ENCODE peak calls at places on chromosomes 2 and 18, in four cellular contexts. One of them, this sample, is unnamed.

GRCh38 chr2:69514406-69514805 is 77.2 kb upstream of the NFU1 start:
- DNase-seq in naive thymus-derived CD4-positive, alpha-beta T cell: no peak
- DNase-seq in T1000: no peak
- DNase-seq in fibroblast of pulmonary artery: peak
- DNase-seq in this sample: no peak

GRCh38 chr2:11914455-11914854 is 168.0 kb downstream of the LPIN1 start:
- DNase-seq in naive thymus-derived CD4-positive, alpha-beta T cell: no peak
- DNase-seq in T1000: no peak
- DNase-seq in fibroblast of pulmonary artery: no peak
- DNase-seq in this sample: no peak

GRCh38 chr2:233593201-233593600 is 24.2 kb upstream of the UGT1A8 start:
- DNase-seq in naive thymus-derived CD4-positive, alpha-beta T cell: no peak
- DNase-seq in T1000: no peak
- DNase-seq in fibroblast of pulmonary artery: no peak
- DNase-seq in this sample: no peak

GRCh38 chr18:36411745-36412168 is 114.2 kb downstream of the FHOD3 start:
- DNase-seq in naive thymus-derived CD4-positive, alpha-beta T cell: no peak
- DNase-seq in T1000: no peak
- DNase-seq in fibroblast of pulmonary artery: peak
- DNase-seq in this sample: peak

GRCh38 chr18:48676346-48676745 is 137.5 kb downstream of the CTIF start:
- DNase-seq in naive thymus-derived CD4-positive, alpha-beta T cell: no peak
- DNase-seq in T1000: no peak
- DNase-seq in fibroblast of pulmonary artery: no peak
- DNase-seq in this sample: no peak

GRCh38 chr2:108635630-108636354 is 83.5 kb upstream of the RANBP2 start:
- DNase-seq in naive thymus-derived CD4-positive, alpha-beta T cell: no peak
- DNase-seq in T1000: no peak
- DNase-seq in fibroblast of pulmonary artery: no peak
- DNase-seq in this sample: no peak

GRCh38 chr2:224101820-224102630 is 62.9 kb upstream of the SERPINE2 start:
- DNase-seq in naive thymus-derived CD4-positive, alpha-beta T cell: no peak
- DNase-seq in T1000: peak
- DNase-seq in fibroblast of pulmonary artery: peak
- DNase-seq in this sample: no peak

GRCh38 chr2:134334542-134335353 is 80.9 kb downstream of the MGAT5 start:
- DNase-seq in naive thymus-derived CD4-positive, alpha-beta T cell: no peak
- DNase-seq in T1000: no peak
- DNase-seq in fibroblast of pulmonary artery: no peak
- DNase-seq in this sample: no peak

GRCh38 chr2:146661494-146662096 is 1183.2 kb upstream of the ACVR2A start:
- DNase-seq in naive thymus-derived CD4-positive, alpha-beta T cell: no peak
- DNase-seq in T1000: no peak
- DNase-seq in fibroblast of pulmonary artery: peak
- DNase-seq in this sample: peak

GRCh38 chr2:10977003-10977402 is 65.3 kb downstream of the KCNF1 start:
- DNase-seq in naive thymus-derived CD4-positive, alpha-beta T cell: no peak
- DNase-seq in T1000: no peak
- DNase-seq in fibroblast of pulmonary artery: no peak
- DNase-seq in this sample: no peak

GRCh38 chr2:193584001-193584400 is 1389.3 kb upstream of the TMEFF2 start:
- DNase-seq in naive thymus-derived CD4-positive, alpha-beta T cell: no peak
- DNase-seq in T1000: no peak
- DNase-seq in fibroblast of pulmonary artery: peak
- DNase-seq in this sample: no peak

GRCh38 chr2:159639712-159640111 is 23.4 kb upstream of the BAZ2B start:
- DNase-seq in naive thymus-derived CD4-positive, alpha-beta T cell: no peak
- DNase-seq in T1000: no peak
- DNase-seq in fibroblast of pulmonary artery: peak
- DNase-seq in this sample: no peak

GRCh38 chr2:19955544-19956422 is 34.1 kb downstream of the WDR35 start:
- DNase-seq in naive thymus-derived CD4-positive, alpha-beta T cell: peak
- DNase-seq in T1000: no peak
- DNase-seq in fibroblast of pulmonary artery: peak
- DNase-seq in this sample: peak

GRCh38 chr2:46852598-46852997 is 63.0 kb downstream of the MCFD2 start:
- DNase-seq in naive thymus-derived CD4-positive, alpha-beta T cell: no peak
- DNase-seq in T1000: no peak
- DNase-seq in fibroblast of pulmonary artery: no peak
- DNase-seq in this sample: no peak

GRCh38 chr2:219663116-219663762 is 35.8 kb downstream of the SLC4A3 start:
- DNase-seq in naive thymus-derived CD4-positive, alpha-beta T cell: no peak
- DNase-seq in T1000: no peak
- DNase-seq in fibroblast of pulmonary artery: no peak
- DNase-seq in this sample: no peak

GRCh38 chr2:241613018-241613780 is 23.8 kb downstream of the THAP4 start:
- DNase-seq in naive thymus-derived CD4-positive, alpha-beta T cell: no peak
- DNase-seq in T1000: no peak
- DNase-seq in fibroblast of pulmonary artery: peak
- DNase-seq in this sample: no peak

GRCh38 chr2:176589956-176590509 is 320.8 kb downstream of the MTX2 start:
- DNase-seq in naive thymus-derived CD4-positive, alpha-beta T cell: no peak
- DNase-seq in T1000: no peak
- DNase-seq in fibroblast of pulmonary artery: peak
- DNase-seq in this sample: no peak

GRCh38 chr18:46770708-46771107 is 13.9 kb upstream of the ST8SIA5 start:
- DNase-seq in naive thymus-derived CD4-positive, alpha-beta T cell: no peak
- DNase-seq in T1000: no peak
- DNase-seq in fibroblast of pulmonary artery: no peak
- DNase-seq in this sample: no peak

GRCh38 chr2:113178891-113179290 is 5.1 kb downstream of the PSD4 start:
- DNase-seq in naive thymus-derived CD4-positive, alpha-beta T cell: no peak
- DNase-seq in T1000: no peak
- DNase-seq in fibroblast of pulmonary artery: no peak
- DNase-seq in this sample: no peak

GRCh38 chr2:27441226-27441926 is 805 bp upstream of the KRTCAP3 start:
- DNase-seq in naive thymus-derived CD4-positive, alpha-beta T cell: no peak
- DNase-seq in T1000: no peak
- DNase-seq in fibroblast of pulmonary artery: no peak
- DNase-seq in this sample: no peak

GRCh38 chr18:78092901-78093300 is 843.3 kb downstream of the GALR1 start:
- DNase-seq in naive thymus-derived CD4-positive, alpha-beta T cell: no peak
- DNase-seq in T1000: no peak
- DNase-seq in fibroblast of pulmonary artery: no peak
- DNase-seq in this sample: no peak

GRCh38 chr2:55550368-55551102 is 31.0 kb downstream of the CFAP36 start:
- DNase-seq in naive thymus-derived CD4-positive, alpha-beta T cell: no peak
- DNase-seq in T1000: no peak
- DNase-seq in fibroblast of pulmonary artery: peak
- DNase-seq in this sample: no peak

GRCh38 chr2:43495727-43496126 is 100.1 kb downstream of the THADA start:
- DNase-seq in naive thymus-derived CD4-positive, alpha-beta T cell: no peak
- DNase-seq in T1000: no peak
- DNase-seq in fibroblast of pulmonary artery: peak
- DNase-seq in this sample: no peak

GRCh38 chr2:239704737-239705136 is 303.9 kb upstream of the HDAC4 start:
- DNase-seq in naive thymus-derived CD4-positive, alpha-beta T cell: no peak
- DNase-seq in T1000: no peak
- DNase-seq in fibroblast of pulmonary artery: no peak
- DNase-seq in this sample: no peak

GRCh38 chr2:71464389-71464788 is 11.0 kb downstream of the DYSF start:
- DNase-seq in naive thymus-derived CD4-positive, alpha-beta T cell: no peak
- DNase-seq in T1000: no peak
- DNase-seq in fibroblast of pulmonary artery: no peak
- DNase-seq in this sample: no peak

GRCh38 chr2:219119422-219120043 is 41.1 kb downstream of the NHEJ1 start:
- DNase-seq in naive thymus-derived CD4-positive, alpha-beta T cell: peak
- DNase-seq in T1000: no peak
- DNase-seq in fibroblast of pulmonary artery: peak
- DNase-seq in this sample: peak

GRCh38 chr2:18194161-18194560 is 315.7 kb downstream of the KCNS3 start:
- DNase-seq in naive thymus-derived CD4-positive, alpha-beta T cell: no peak
- DNase-seq in T1000: no peak
- DNase-seq in fibroblast of pulmonary artery: peak
- DNase-seq in this sample: no peak